ENCODE peak calls at places on chromosome 11, in five cellular contexts. B is heart left ventricle, U is chondrocyte, S is psoas muscle, N is OCI-LY7. W is an unnamed sample.
A peak's percentile ranks its signal among the peaks of the same experiment; 100 is the strongest.

GRCh38 chr11:130049260-130049659 is 20.4 kb upstream of the APLP2 start:
- DNase-seq in N (no peak), S (no peak), B (no peak), U (no peak), W (no peak)

GRCh38 chr11:115469361-115469760 is 34.9 kb downstream of the CADM1 start:
- DNase-seq in U (no peak), N (peak; percentile 94), B (no peak), S (no peak), W (no peak)

GRCh38 chr11:12264361-12264760 is 113.0 kb upstream of the PARVA start:
- DNase-seq in U (no peak), B (no peak), N (no peak), S (no peak), W (no peak)

GRCh38 chr11:74783241-74783871 is 34.7 kb downstream of the RNF169 start:
- DNase-seq in U (no peak), S (no peak), N (peak; percentile 60), B (no peak), W (no peak)

GRCh38 chr11:17161515-17161914 is 46.3 kb downstream of the PIK3C2A start:
- DNase-seq in N (peak; percentile 24), U (no peak), S (no peak), B (no peak), W (no peak)

GRCh38 chr11:1810761-1811160 is 24.0 kb upstream of the SYT8 start:
- DNase-seq in U (no peak), N (no peak), B (no peak), S (no peak), W (no peak)

GRCh38 chr11:70597751-70598377 is 199.5 kb downstream of the CTTN start:
- DNase-seq in S (no peak), N (no peak), B (no peak), U (no peak), W (no peak)

GRCh38 chr11:35145249-35145648 is 6.3 kb downstream of the CD44 start:
- DNase-seq in N (no peak), S (peak; percentile 25), B (no peak), U (no peak), W (peak; percentile 76)

GRCh38 chr11:112016765-112017356 is 8.3 kb upstream of the DLAT start:
- DNase-seq in B (no peak), N (no peak), S (no peak), U (no peak), W (no peak)

GRCh38 chr11:7600205-7600775 is 73.0 kb downstream of the CYB5R2 start:
- DNase-seq in B (no peak), N (no peak), S (peak; percentile 56), U (no peak), W (no peak)

GRCh38 chr11:16001899-16002426 is 354.4 kb downstream of the SOX6 start:
- DNase-seq in U (no peak), N (no peak), S (no peak), B (no peak), W (no peak)

GRCh38 chr11:67486481-67487195 is 3.8 kb downstream of the AIP start:
- DNase-seq in B (no peak), U (no peak), S (no peak), N (no peak), W (no peak)

GRCh38 chr11:43802509-43802908 is 78.1 kb upstream of the ALKBH3 start:
- DNase-seq in S (no peak), U (no peak), N (peak; percentile 16), B (no peak), W (no peak)
- TF ChIP-seq CTCF in S (no peak), U (peak; percentile 62), N (peak; percentile 67), B (no peak), W (no peak)

GRCh38 chr11:86418929-86419328 is 44.2 kb downstream of the CCDC81 start:
- DNase-seq in B (no peak), N (peak; percentile 4), U (no peak), S (no peak), W (no peak)
- TF ChIP-seq CTCF in B (no peak), N (peak; percentile 38), U (peak; percentile 71), S (peak; percentile 11), W (no peak)

GRCh38 chr11:20351870-20352269 is 11.6 kb upstream of the HTATIP2 start:
- DNase-seq in U (no peak), B (no peak), S (no peak), N (no peak), W (no peak)

GRCh38 chr11:20357150-20357549 is 6.4 kb upstream of the HTATIP2 start:
- DNase-seq in B (no peak), N (no peak), S (no peak), U (no peak), W (no peak)

GRCh38 chr11:20353829-20354434 is 9.6 kb upstream of the HTATIP2 start:
- DNase-seq in N (peak; percentile 35), B (no peak), U (no peak), S (peak; percentile 15), W (no peak)

GRCh38 chr11:20351151-20351550 is 12.4 kb upstream of the HTATIP2 start:
- DNase-seq in N (no peak), B (no peak), S (no peak), U (no peak), W (no peak)

DNA sequence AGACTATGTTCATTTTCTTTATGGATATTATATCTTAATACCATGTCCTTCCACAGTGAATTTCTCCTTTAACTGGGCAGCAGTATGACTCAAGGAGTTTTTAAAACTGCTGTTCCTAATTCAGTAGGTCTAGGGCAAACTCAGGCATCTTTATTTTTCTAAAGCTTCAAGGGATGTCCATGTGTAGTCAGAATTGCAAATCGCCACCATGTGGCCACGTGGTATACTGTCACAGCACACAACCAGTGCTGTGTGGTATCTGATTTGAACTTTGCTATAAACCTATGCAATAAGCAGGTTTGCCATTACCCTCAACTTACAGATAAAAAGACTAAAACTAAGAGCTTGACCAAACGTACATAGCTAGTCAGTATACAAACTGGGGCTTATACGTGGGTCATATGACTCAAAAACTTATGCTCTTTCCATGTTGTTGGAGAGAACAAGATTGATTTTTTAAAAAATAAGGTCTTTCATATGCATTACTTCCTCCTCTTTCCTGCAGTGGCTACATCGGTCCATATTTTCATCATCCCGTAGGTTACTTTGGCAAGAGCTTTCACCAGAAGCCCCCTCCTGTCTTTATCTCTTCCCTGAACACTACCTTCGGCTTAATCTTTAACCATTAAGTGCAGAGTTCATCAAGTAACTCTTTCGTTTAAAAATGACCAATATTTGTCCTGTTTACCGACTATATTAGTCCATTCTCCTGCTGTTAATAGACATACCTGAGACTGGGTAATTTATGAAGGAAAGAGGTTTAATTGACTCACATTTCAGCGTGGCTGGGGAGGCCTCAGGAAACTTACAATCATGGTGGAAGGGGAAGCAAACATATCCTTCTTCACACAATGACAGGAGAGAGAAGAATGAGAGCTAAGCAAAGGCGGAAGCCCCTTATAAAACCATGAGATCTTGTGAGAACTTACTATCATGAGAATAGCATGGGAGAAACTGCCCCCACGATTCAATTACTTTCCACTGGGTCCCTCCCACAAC is 8.0 kb upstream of the HTATIP2 start:
- DNase-seq in B (peak; percentile 28), S (no peak), U (no peak), N (peak; percentile 35), W (no peak)
- TF ChIP-seq CTCF in B (peak; percentile 33), S (peak; percentile 45), U (peak; percentile 82), N (peak; percentile 74), W (peak; percentile 63)

DNA sequence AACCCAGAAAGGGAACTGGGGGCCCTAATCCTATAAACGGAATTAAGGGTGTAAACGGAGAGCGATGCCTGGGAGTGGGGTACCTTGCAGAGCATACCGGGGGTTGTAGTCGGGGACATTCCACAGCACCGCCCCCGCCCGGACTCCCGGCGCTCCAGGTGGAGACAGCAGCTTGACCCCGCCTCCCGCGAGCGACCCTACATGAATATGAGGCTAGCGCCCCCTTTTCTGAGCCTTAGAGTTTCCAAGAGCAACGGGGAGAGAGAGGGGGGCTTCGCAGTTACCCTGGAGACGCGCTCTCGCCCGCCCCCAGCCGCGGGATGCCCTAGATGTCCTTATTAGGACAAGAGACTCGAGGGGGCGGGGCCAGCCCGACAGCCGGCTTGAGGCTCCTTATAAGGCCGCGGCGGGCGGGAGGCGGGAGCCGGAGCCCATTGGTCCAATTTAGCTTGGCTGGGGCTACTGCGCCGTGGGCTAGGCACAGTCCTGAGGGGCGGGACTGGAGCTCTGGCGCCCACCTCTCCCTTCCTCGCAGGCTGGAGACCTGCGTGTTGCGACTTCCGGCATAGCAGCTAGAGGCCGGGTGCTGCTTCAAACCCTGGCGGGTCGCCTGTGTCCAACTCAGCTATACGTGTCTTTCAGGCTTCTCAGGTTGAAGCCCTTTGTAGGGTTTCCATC is 960 bp upstream of the MUS81 start:
- DNase-seq in U (peak; percentile 99), S (peak; percentile 99), N (peak; percentile 99), B (peak; percentile 100), W (peak; percentile 94)
- TF ChIP-seq CTCF in U (peak; percentile 27), S (no peak), N (peak; percentile 26), B (peak; percentile 7), W (no peak)

GRCh38 chr11:63670738-63671321 is 346 bp downstream of the ATL3 start:
- DNase-seq in U (no peak), N (peak; percentile 59), B (peak; percentile 65), S (peak; percentile 59), W (peak; percentile 33)
- TF ChIP-seq CTCF in U (peak; percentile 75), N (peak; percentile 73), B (peak; percentile 20), S (peak; percentile 38), W (no peak)

DNA sequence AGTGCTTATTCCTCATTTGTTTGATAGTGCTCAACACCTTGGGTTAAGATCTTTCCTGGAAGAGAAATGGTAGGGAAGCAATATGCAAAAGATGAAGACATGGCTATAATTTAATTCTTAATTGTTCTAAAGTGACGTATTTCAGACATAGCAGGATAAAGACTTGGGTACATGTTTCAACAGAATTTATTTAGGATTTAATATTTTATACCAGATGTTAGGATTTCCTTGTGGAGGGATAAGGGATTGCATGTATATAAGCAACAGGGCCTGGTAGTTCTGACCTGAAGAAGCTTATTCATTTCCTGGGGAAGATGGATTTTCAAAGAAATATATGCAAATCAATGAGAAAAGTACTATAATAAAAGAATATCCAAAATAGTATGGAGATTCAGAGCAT is 163.8 kb downstream of the FAT3 start:
- DNase-seq in B (no peak), S (no peak), U (no peak), N (no peak), W (no peak)
- TF ChIP-seq CTCF in B (no peak), S (no peak), U (peak; percentile 66), N (no peak), W (no peak)

DNA sequence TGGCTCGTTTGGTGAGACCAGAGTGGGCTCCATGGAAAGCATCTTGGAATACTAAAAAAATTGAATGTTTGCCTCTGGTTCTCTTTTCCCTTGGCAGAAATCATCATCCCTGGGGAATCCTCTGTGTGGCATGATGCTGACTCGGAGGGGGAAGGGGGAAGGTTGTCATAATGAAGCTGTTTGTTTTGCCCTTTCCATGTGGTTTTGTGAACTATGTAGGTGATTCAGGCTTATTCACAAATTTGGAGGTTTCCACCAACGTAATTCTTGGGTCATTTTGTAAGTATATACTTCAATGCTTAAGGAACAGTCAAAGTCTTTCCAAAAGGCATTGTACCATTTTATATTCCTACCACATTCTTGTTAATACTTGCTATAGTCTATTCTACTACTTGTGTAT is 754.0 kb upstream of the FAT3 start:
- DNase-seq in U (no peak), N (no peak), S (no peak), B (no peak), W (no peak)
- TF ChIP-seq CTCF in U (no peak), N (no peak), S (no peak), B (no peak), W (no peak)

GRCh38 chr11:10329935-10330334 is 25.1 kb downstream of the ADM start:
- DNase-seq in S (no peak), U (no peak), B (no peak), N (no peak), W (no peak)
- TF ChIP-seq CTCF in S (no peak), U (no peak), B (no peak), N (no peak), W (no peak)

GRCh38 chr11:117316197-117316961 is at the start of gene BACE1:
- DNase-seq in B (peak; percentile 92), S (peak; percentile 83), U (peak; percentile 83), N (no peak), W (no peak)
- TF ChIP-seq CTCF in B (no peak), S (peak; percentile 31), U (peak; percentile 73), N (no peak), W (no peak)